ENCODE peak calls at places on chromosomes 2 and 18, in six cellular contexts. V is NCI-H2081; K is stimulated activated CD4-positive, alpha-beta T cell treated with anti-CD3 and anti-CD28 coated beads, Interleukin-1b, Interleukin-23, amount 100 ng/mL, for 24 hours; Q is midbrain; D is GM23338; C is EL. M is an unnamed sample.

GRCh38 chr2:232542715-232543467 is 3.4 kb downstream of the CHRNG start:
- DNase-seq in D (no peak), C (no peak), Q (no peak), K (no peak), V (no peak), M (no peak)

GRCh38 chr2:223319601-223320000 is 267.6 kb downstream of the KCNE4 start:
- DNase-seq in D (no peak), C (no peak), K (no peak), Q (no peak), V (no peak), M (no peak)

GRCh38 chr2:102143450-102143985 is 972 bp downstream of the IL1R1 start:
- DNase-seq in Q (no peak), V (no peak), D (no peak), C (no peak), K (no peak), M (no peak)

GRCh38 chr18:76451475-76452331 is 43.3 kb downstream of the ZNF516 start:
- DNase-seq in C (peak; percentile 51), Q (peak; percentile 68), D (peak; percentile 35), K (no peak), V (peak; percentile 53), M (no peak)

GRCh38 chr2:192243488-192243887 is 48.8 kb upstream of the TMEFF2 start:
- DNase-seq in C (peak; percentile 61), D (no peak), V (no peak), K (no peak), Q (no peak), M (no peak)

GRCh38 chr2:218039171-218039570 is 29.9 kb upstream of the RUFY4 start:
- DNase-seq in K (no peak), Q (no peak), D (no peak), V (no peak), C (no peak), M (no peak)

GRCh38 chr18:36728345-36728744 is 100.5 kb downstream of the TPGS2 start:
- DNase-seq in V (no peak), D (no peak), C (no peak), K (no peak), Q (no peak), M (no peak)

GRCh38 chr2:144383571-144383970 is 136.3 kb downstream of the ZEB2 start:
- DNase-seq in C (no peak), K (no peak), V (no peak), D (no peak), Q (no peak), M (no peak)

GRCh38 chr2:30716117-30716900 is 90.9 kb downstream of the CAPN13 start:
- DNase-seq in K (no peak), D (no peak), C (no peak), Q (no peak), V (no peak), M (no peak)

GRCh38 chr2:234953116-234954031 is 1.6 kb downstream of the SH3BP4 start:
- DNase-seq in Q (peak; percentile 49), C (peak; percentile 41), K (no peak), D (peak; percentile 23), V (no peak), M (no peak)

GRCh38 chr2:25362564-25363145 is 20.9 kb upstream of the DNMT3A start:
- DNase-seq in C (peak; percentile 25), D (peak; percentile 44), K (no peak), Q (no peak), V (peak; percentile 59), M (no peak)

GRCh38 chr18:13578400-13578799 is 148.0 kb downstream of the FAM210A start:
- DNase-seq in K (no peak), Q (no peak), D (no peak), V (no peak), C (no peak), M (no peak)

GRCh38 chr2:66428986-66429612 is 5.8 kb upstream of the MEIS1 start:
- DNase-seq in V (peak; percentile 65), Q (peak; percentile 76), C (peak; percentile 61), D (peak; percentile 83), K (no peak), M (peak; percentile 64)

M was measured in NCI-H774.